ENCODE peak calls at places on chromosome 13, in four cellular contexts. D is CD8-positive, alpha-beta memory T cell; P is NCI-H524; A is astrocyte of the hippocampus. W is an unnamed sample.

GRCh38 chr13:98468929-98469328 is 108.0 kb downstream of the STK24 start:
- DNase-seq in A (no peak), D (no peak), P (no peak), W (no peak)

GRCh38 chr13:46041335-46041934 is 11.1 kb downstream of the ZC3H13 start:
- DNase-seq in D (no peak), A (peak), P (no peak), W (no peak)

GRCh38 chr13:108919036-108919907 is 289.9 kb downstream of the MYO16 start:
- DNase-seq in A (no peak), D (no peak), P (no peak), W (no peak)

GRCh38 chr13:99176309-99177276 is 24.1 kb upstream of the UBAC2 start:
- DNase-seq in P (peak), D (peak), A (peak), W (peak)

GRCh38 chr13:39870197-39870746 is 214.8 kb downstream of the COG6 start:
- DNase-seq in D (no peak), P (peak), A (no peak), W (no peak)

GRCh38 chr13:32638739-32639138 is 52.5 kb downstream of the PDS5B start:
- DNase-seq in A (no peak), D (no peak), P (no peak), W (no peak)

GRCh38 chr13:111204438-111205177 is 89.5 kb downstream of the ARHGEF7 start:
- DNase-seq in P (no peak), A (peak), D (no peak), W (no peak)

GRCh38 chr13:20728579-20729300 is 25.2 kb downstream of the IL17D start:
- DNase-seq in P (no peak), A (no peak), D (no peak), W (no peak)

GRCh38 chr13:24861617-24862362 is 97.8 kb downstream of the RNF17 start:
- DNase-seq in D (no peak), A (no peak), P (no peak), W (no peak)

GRCh38 chr13:47945738-47946137 is 55.3 kb downstream of the SUCLA2 start:
- DNase-seq in D (no peak), A (no peak), P (no peak), W (no peak)

GRCh38 chr13:110444226-110444653 is 117.3 kb downstream of the RAB20 start:
- DNase-seq in P (peak), A (peak), D (no peak), W (no peak)

GRCh38 chr13:44199627-44200207 is 173.9 kb upstream of the SERP2 start:
- DNase-seq in A (no peak), D (no peak), P (no peak), W (no peak)

GRCh38 chr13:89520468-89520867 is 1827.0 kb upstream of the MIR17HG start:
- DNase-seq in D (no peak), A (no peak), P (no peak), W (no peak)

GRCh38 chr13:37029617-37030016 is 29.0 kb downstream of the EXOSC8 start:
- DNase-seq in A (peak), D (no peak), P (no peak), W (no peak)

GRCh38 chr13:50512602-50513527 is 330.6 kb downstream of the DLEU7 start:
- DNase-seq in A (peak), D (peak), P (no peak), W (peak)

GRCh38 chr13:42486711-42487198 is 87.2 kb upstream of the TNFSF11 start:
- DNase-seq in P (no peak), A (peak), D (no peak), W (no peak)

GRCh38 chr13:111577956-111578595 is 257.6 kb downstream of the TEX29 start:
- DNase-seq in D (no peak), A (no peak), P (no peak), W (no peak)

GRCh38 chr13:108326318-108326717 is 56.8 kb downstream of the TNFSF13B start:
- DNase-seq in A (no peak), D (no peak), P (no peak), W (no peak)

GRCh38 chr13:105436946-105437345 is 1098.5 kb downstream of the EFNB2 start:
- DNase-seq in A (no peak), P (no peak), D (no peak), W (no peak)

GRCh38 chr13:23748591-23748990 is 140.6 kb downstream of the MIPEP start:
- DNase-seq in P (peak), A (no peak), D (no peak), W (no peak)

GRCh38 chr13:89688908-89689307 is 1658.6 kb upstream of the MIR17HG start:
- DNase-seq in P (no peak), D (no peak), A (no peak), W (no peak)

W was measured in effector CD4-positive, alpha-beta T cell.